ENCODE peak calls at places on chromosomes 16 and 17, in seven cellular contexts. One of them, this sample, is unnamed.

GRCh38 chr17:62919388-62919787 is 46.6 kb upstream of the TANC2 start:
- DNase-seq in naive thymus-derived CD8-positive, alpha-beta T cell: no peak
- DNase-seq in stimulated activated naive B cell treated with anti-CD40 and anti-IgM and Interleukin-4, amounts not matched to agents 10 μg/mL and 1 μg/mL and 100 μg/mL, for 72 hours: no peak
- DNase-seq in NCI-H510A: no peak
- DNase-seq in iris pigment epithelial cell: peak; percentile 41
- DNase-seq in stimulated activated CD8-positive, alpha-beta memory T cell treated with anti-CD3 and anti-CD28 coated beads, Interleukin-12 subunit alpha, Interleukin-12 subunit beta, amount 100 ng/mL, for 4 hours: no peak
- DNase-seq in caudate nucleus: no peak
- DNase-seq in this sample: no peak

GRCh38 chr16:46789499-46790414 is 41.2 kb downstream of the C16orf87 start:
- DNase-seq in stimulated activated naive B cell treated with anti-CD40 and anti-IgM and Interleukin-4, amounts not matched to agents 10 μg/mL and 1 μg/mL and 100 μg/mL, for 72 hours: peak; percentile 80
- DNase-seq in caudate nucleus: peak; percentile 27
- DNase-seq in naive thymus-derived CD8-positive, alpha-beta T cell: peak; percentile 74
- DNase-seq in iris pigment epithelial cell: peak; percentile 71
- DNase-seq in stimulated activated CD8-positive, alpha-beta memory T cell treated with anti-CD3 and anti-CD28 coated beads, Interleukin-12 subunit alpha, Interleukin-12 subunit beta, amount 100 ng/mL, for 4 hours: peak; percentile 66
- DNase-seq in NCI-H510A: no peak
- DNase-seq in this sample: peak; percentile 37

GRCh38 chr16:50675686-50676610 is 5.2 kb downstream of the SNX20 start:
- DNase-seq in caudate nucleus: no peak
- DNase-seq in naive thymus-derived CD8-positive, alpha-beta T cell: no peak
- DNase-seq in stimulated activated CD8-positive, alpha-beta memory T cell treated with anti-CD3 and anti-CD28 coated beads, Interleukin-12 subunit alpha, Interleukin-12 subunit beta, amount 100 ng/mL, for 4 hours: no peak
- DNase-seq in NCI-H510A: no peak
- DNase-seq in stimulated activated naive B cell treated with anti-CD40 and anti-IgM and Interleukin-4, amounts not matched to agents 10 μg/mL and 1 μg/mL and 100 μg/mL, for 72 hours: no peak
- DNase-seq in iris pigment epithelial cell: no peak
- DNase-seq in this sample: no peak

GRCh38 chr16:27685802-27686201 is 135.9 kb downstream of the KATNIP start:
- DNase-seq in naive thymus-derived CD8-positive, alpha-beta T cell: no peak
- DNase-seq in stimulated activated naive B cell treated with anti-CD40 and anti-IgM and Interleukin-4, amounts not matched to agents 10 μg/mL and 1 μg/mL and 100 μg/mL, for 72 hours: no peak
- DNase-seq in caudate nucleus: no peak
- DNase-seq in iris pigment epithelial cell: peak; percentile 77
- DNase-seq in stimulated activated CD8-positive, alpha-beta memory T cell treated with anti-CD3 and anti-CD28 coated beads, Interleukin-12 subunit alpha, Interleukin-12 subunit beta, amount 100 ng/mL, for 4 hours: no peak
- DNase-seq in NCI-H510A: no peak
- DNase-seq in this sample: no peak

GRCh38 chr17:79214940-79215604 is 140.4 kb downstream of the ENGASE start:
- DNase-seq in caudate nucleus: no peak
- DNase-seq in stimulated activated CD8-positive, alpha-beta memory T cell treated with anti-CD3 and anti-CD28 coated beads, Interleukin-12 subunit alpha, Interleukin-12 subunit beta, amount 100 ng/mL, for 4 hours: no peak
- DNase-seq in iris pigment epithelial cell: no peak
- DNase-seq in NCI-H510A: no peak
- DNase-seq in naive thymus-derived CD8-positive, alpha-beta T cell: no peak
- DNase-seq in stimulated activated naive B cell treated with anti-CD40 and anti-IgM and Interleukin-4, amounts not matched to agents 10 μg/mL and 1 μg/mL and 100 μg/mL, for 72 hours: no peak
- DNase-seq in this sample: no peak

GRCh38 chr17:67606471-67606870 is 111.3 kb upstream of the NOL11 start:
- DNase-seq in caudate nucleus: no peak
- DNase-seq in iris pigment epithelial cell: peak; percentile 60
- DNase-seq in stimulated activated CD8-positive, alpha-beta memory T cell treated with anti-CD3 and anti-CD28 coated beads, Interleukin-12 subunit alpha, Interleukin-12 subunit beta, amount 100 ng/mL, for 4 hours: no peak
- DNase-seq in stimulated activated naive B cell treated with anti-CD40 and anti-IgM and Interleukin-4, amounts not matched to agents 10 μg/mL and 1 μg/mL and 100 μg/mL, for 72 hours: no peak
- DNase-seq in NCI-H510A: no peak
- DNase-seq in naive thymus-derived CD8-positive, alpha-beta T cell: no peak
- DNase-seq in this sample: no peak

GRCh38 chr16:57422026-57422944 is 17.7 kb downstream of the CCL17 start:
- DNase-seq in stimulated activated CD8-positive, alpha-beta memory T cell treated with anti-CD3 and anti-CD28 coated beads, Interleukin-12 subunit alpha, Interleukin-12 subunit beta, amount 100 ng/mL, for 4 hours: no peak
- DNase-seq in caudate nucleus: no peak
- DNase-seq in iris pigment epithelial cell: peak; percentile 65
- DNase-seq in naive thymus-derived CD8-positive, alpha-beta T cell: no peak
- DNase-seq in NCI-H510A: peak; percentile 49
- DNase-seq in stimulated activated naive B cell treated with anti-CD40 and anti-IgM and Interleukin-4, amounts not matched to agents 10 μg/mL and 1 μg/mL and 100 μg/mL, for 72 hours: no peak
- DNase-seq in this sample: peak; percentile 1

GRCh38 chr17:19248923-19249574 is 11.9 kb downstream of the EPN2 start:
- DNase-seq in NCI-H510A: no peak
- DNase-seq in stimulated activated naive B cell treated with anti-CD40 and anti-IgM and Interleukin-4, amounts not matched to agents 10 μg/mL and 1 μg/mL and 100 μg/mL, for 72 hours: no peak
- DNase-seq in caudate nucleus: peak; percentile 36
- DNase-seq in stimulated activated CD8-positive, alpha-beta memory T cell treated with anti-CD3 and anti-CD28 coated beads, Interleukin-12 subunit alpha, Interleukin-12 subunit beta, amount 100 ng/mL, for 4 hours: no peak
- DNase-seq in iris pigment epithelial cell: peak; percentile 94
- DNase-seq in naive thymus-derived CD8-positive, alpha-beta T cell: no peak
- DNase-seq in this sample: no peak

GRCh38 chr17:32664936-32665583 is 178.3 kb downstream of the CDK5R1 start:
- DNase-seq in caudate nucleus: no peak
- DNase-seq in stimulated activated naive B cell treated with anti-CD40 and anti-IgM and Interleukin-4, amounts not matched to agents 10 μg/mL and 1 μg/mL and 100 μg/mL, for 72 hours: no peak
- DNase-seq in NCI-H510A: no peak
- DNase-seq in naive thymus-derived CD8-positive, alpha-beta T cell: no peak
- DNase-seq in iris pigment epithelial cell: no peak
- DNase-seq in stimulated activated CD8-positive, alpha-beta memory T cell treated with anti-CD3 and anti-CD28 coated beads, Interleukin-12 subunit alpha, Interleukin-12 subunit beta, amount 100 ng/mL, for 4 hours: no peak
- DNase-seq in this sample: no peak

GRCh38 chr16:75433732-75434413 is 570 bp upstream of the CFDP1 start:
- DNase-seq in stimulated activated naive B cell treated with anti-CD40 and anti-IgM and Interleukin-4, amounts not matched to agents 10 μg/mL and 1 μg/mL and 100 μg/mL, for 72 hours: peak; percentile 61
- DNase-seq in iris pigment epithelial cell: peak; percentile 98
- DNase-seq in NCI-H510A: peak; percentile 49
- DNase-seq in naive thymus-derived CD8-positive, alpha-beta T cell: no peak
- DNase-seq in caudate nucleus: peak; percentile 91
- DNase-seq in stimulated activated CD8-positive, alpha-beta memory T cell treated with anti-CD3 and anti-CD28 coated beads, Interleukin-12 subunit alpha, Interleukin-12 subunit beta, amount 100 ng/mL, for 4 hours: no peak
- DNase-seq in this sample: peak; percentile 50

GRCh38 chr16:24508614-24509013 is 30.8 kb upstream of the RBBP6 start:
- DNase-seq in stimulated activated naive B cell treated with anti-CD40 and anti-IgM and Interleukin-4, amounts not matched to agents 10 μg/mL and 1 μg/mL and 100 μg/mL, for 72 hours: no peak
- DNase-seq in caudate nucleus: no peak
- DNase-seq in naive thymus-derived CD8-positive, alpha-beta T cell: no peak
- DNase-seq in stimulated activated CD8-positive, alpha-beta memory T cell treated with anti-CD3 and anti-CD28 coated beads, Interleukin-12 subunit alpha, Interleukin-12 subunit beta, amount 100 ng/mL, for 4 hours: no peak
- DNase-seq in NCI-H510A: no peak
- DNase-seq in iris pigment epithelial cell: peak; percentile 94
- DNase-seq in this sample: no peak

GRCh38 chr16:3776316-3776715 is 59.0 kb upstream of the TRAP1 start:
- DNase-seq in iris pigment epithelial cell: no peak
- DNase-seq in caudate nucleus: no peak
- DNase-seq in naive thymus-derived CD8-positive, alpha-beta T cell: no peak
- DNase-seq in stimulated activated naive B cell treated with anti-CD40 and anti-IgM and Interleukin-4, amounts not matched to agents 10 μg/mL and 1 μg/mL and 100 μg/mL, for 72 hours: no peak
- DNase-seq in stimulated activated CD8-positive, alpha-beta memory T cell treated with anti-CD3 and anti-CD28 coated beads, Interleukin-12 subunit alpha, Interleukin-12 subunit beta, amount 100 ng/mL, for 4 hours: no peak
- DNase-seq in NCI-H510A: no peak
- DNase-seq in this sample: no peak

GRCh38 chr17:82917656-82918345 is 78.0 kb upstream of the ZNF750 start:
- DNase-seq in NCI-H510A: no peak
- DNase-seq in stimulated activated naive B cell treated with anti-CD40 and anti-IgM and Interleukin-4, amounts not matched to agents 10 μg/mL and 1 μg/mL and 100 μg/mL, for 72 hours: no peak
- DNase-seq in caudate nucleus: no peak
- DNase-seq in naive thymus-derived CD8-positive, alpha-beta T cell: peak; percentile 21
- DNase-seq in iris pigment epithelial cell: peak; percentile 34
- DNase-seq in stimulated activated CD8-positive, alpha-beta memory T cell treated with anti-CD3 and anti-CD28 coated beads, Interleukin-12 subunit alpha, Interleukin-12 subunit beta, amount 100 ng/mL, for 4 hours: no peak
- DNase-seq in this sample: no peak

GRCh38 chr16:11666108-11667055 is 1.9 kb upstream of the SNN start:
- DNase-seq in NCI-H510A: no peak
- DNase-seq in stimulated activated naive B cell treated with anti-CD40 and anti-IgM and Interleukin-4, amounts not matched to agents 10 μg/mL and 1 μg/mL and 100 μg/mL, for 72 hours: no peak
- DNase-seq in naive thymus-derived CD8-positive, alpha-beta T cell: no peak
- DNase-seq in caudate nucleus: no peak
- DNase-seq in stimulated activated CD8-positive, alpha-beta memory T cell treated with anti-CD3 and anti-CD28 coated beads, Interleukin-12 subunit alpha, Interleukin-12 subunit beta, amount 100 ng/mL, for 4 hours: no peak
- DNase-seq in iris pigment epithelial cell: no peak
- DNase-seq in this sample: no peak

GRCh38 chr17:42475121-42475520 is 16.4 kb downstream of the ATP6V0A1 start:
- DNase-seq in iris pigment epithelial cell: no peak
- DNase-seq in caudate nucleus: no peak
- DNase-seq in stimulated activated CD8-positive, alpha-beta memory T cell treated with anti-CD3 and anti-CD28 coated beads, Interleukin-12 subunit alpha, Interleukin-12 subunit beta, amount 100 ng/mL, for 4 hours: no peak
- DNase-seq in NCI-H510A: no peak
- DNase-seq in stimulated activated naive B cell treated with anti-CD40 and anti-IgM and Interleukin-4, amounts not matched to agents 10 μg/mL and 1 μg/mL and 100 μg/mL, for 72 hours: no peak
- DNase-seq in naive thymus-derived CD8-positive, alpha-beta T cell: no peak
- DNase-seq in this sample: no peak

GRCh38 chr17:17937450-17937849 is 34.8 kb downstream of the TOM1L2 start:
- DNase-seq in iris pigment epithelial cell: no peak
- DNase-seq in stimulated activated CD8-positive, alpha-beta memory T cell treated with anti-CD3 and anti-CD28 coated beads, Interleukin-12 subunit alpha, Interleukin-12 subunit beta, amount 100 ng/mL, for 4 hours: no peak
- DNase-seq in naive thymus-derived CD8-positive, alpha-beta T cell: no peak
- DNase-seq in caudate nucleus: peak; percentile 47
- DNase-seq in stimulated activated naive B cell treated with anti-CD40 and anti-IgM and Interleukin-4, amounts not matched to agents 10 μg/mL and 1 μg/mL and 100 μg/mL, for 72 hours: no peak
- DNase-seq in NCI-H510A: no peak
- DNase-seq in this sample: no peak

GRCh38 chr17:50817142-50817751 is 18.1 kb upstream of the WFIKKN2 start:
- DNase-seq in iris pigment epithelial cell: no peak
- DNase-seq in NCI-H510A: no peak
- DNase-seq in stimulated activated naive B cell treated with anti-CD40 and anti-IgM and Interleukin-4, amounts not matched to agents 10 μg/mL and 1 μg/mL and 100 μg/mL, for 72 hours: no peak
- DNase-seq in naive thymus-derived CD8-positive, alpha-beta T cell: peak; percentile 59
- DNase-seq in caudate nucleus: no peak
- DNase-seq in stimulated activated CD8-positive, alpha-beta memory T cell treated with anti-CD3 and anti-CD28 coated beads, Interleukin-12 subunit alpha, Interleukin-12 subunit beta, amount 100 ng/mL, for 4 hours: peak; percentile 24
- DNase-seq in this sample: no peak